ENCODE peak calls at places on chromosomes 7 and 10, in eight cellular contexts. X is brain microvascular endothelial cell, F is hepatocyte, D is colonic mucosa, Q is fibroblast of lung, R is tibial nerve, L is right lobe of liver, M is HCT116. Y is an unnamed sample.

GRCh38 chr10:97422921-97423420 is 3.0 kb upstream of the PGAM1 start:
- DNase-seq in X (peak), F (no peak), D (no peak), Q (peak), R (no peak), L (no peak), M (no peak), Y (no peak)

GRCh38 chr7:108436906-108437305 is 19.3 kb downstream of the NRCAM start:
- DNase-seq in X (no peak), F (no peak), D (no peak), Q (no peak), R (no peak), L (no peak), M (no peak), Y (no peak)

GRCh38 chr10:9342865-9343450 is 1288.5 kb downstream of the GATA3 start:
- DNase-seq in X (peak), F (peak), D (no peak), Q (peak), R (no peak), L (no peak), M (no peak), Y (no peak)

GRCh38 chr7:134669845-134670373 is 23.3 kb downstream of the BPGM start:
- DNase-seq in X (peak), F (peak), D (peak), Q (peak), R (no peak), L (no peak), M (peak), Y (peak)

GRCh38 chr7:70347463-70347855 is 749.2 kb downstream of the AUTS2 start:
- DNase-seq in X (no peak), F (no peak), D (no peak), Q (no peak), R (no peak), L (no peak), M (no peak), Y (no peak)

GRCh38 chr10:114045071-114045737 is 1.5 kb downstream of the ADRB1 start:
- DNase-seq in X (no peak), F (peak), D (peak), Q (no peak), R (no peak), L (peak), M (no peak), Y (no peak)

GRCh38 chr10:111996103-111996502 is 187.5 kb downstream of the GPAM start:
- DNase-seq in X (no peak), F (no peak), D (no peak), Q (no peak), R (no peak), L (no peak), M (no peak), Y (no peak)

GRCh38 chr10:11381511-11381910 is 229.9 kb downstream of the USP6NL start:
- DNase-seq in X (no peak), F (no peak), D (no peak), Q (no peak), R (no peak), L (no peak), M (no peak), Y (no peak)

GRCh38 chr7:120964088-120964487 is 13.5 kb downstream of the ING3 start:
- DNase-seq in X (no peak), F (no peak), D (no peak), Q (no peak), R (no peak), L (no peak), M (no peak), Y (no peak)

DNA sequence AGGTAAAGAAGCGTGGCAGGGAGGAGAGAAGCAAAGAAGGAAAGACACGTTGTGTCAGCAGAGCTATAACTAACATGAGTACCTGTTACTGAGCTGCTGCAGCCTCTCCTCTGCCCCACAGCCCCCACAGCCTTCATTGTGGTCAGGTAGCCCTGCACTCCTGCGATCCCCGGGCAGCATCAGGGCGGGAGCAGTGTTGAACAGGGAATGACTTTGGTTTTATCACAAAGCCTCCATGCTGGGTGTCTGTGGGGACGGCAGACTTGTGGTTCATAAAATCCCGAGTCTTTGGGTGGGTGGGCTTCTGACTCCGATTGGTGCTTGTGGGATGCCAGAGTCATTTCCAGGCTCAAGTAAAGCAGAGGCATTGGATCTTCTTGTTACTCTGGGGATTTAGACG is 14.8 kb upstream of the PRKAG2 start:
- DNase-seq in X (no peak), F (no peak), D (no peak), Q (no peak), R (no peak), L (no peak), M (no peak), Y (no peak)
- H3K27ac ChIP-seq in X (no peak), F (no peak), D (no peak), Q (no peak), R (no peak), L (no peak), M (no peak), Y (no peak)

GRCh38 chr10:48685731-48686130 is 1.1 kb downstream of the WDFY4 start:
- DNase-seq in X (no peak), F (no peak), D (no peak), Q (no peak), R (no peak), L (no peak), M (no peak), Y (no peak)
- H3K27ac ChIP-seq in X (no peak), F (no peak), D (no peak), Q (no peak), R (peak), L (no peak), M (no peak), Y (no peak)

GRCh38 chr7:1459512-1459892 is 232 bp upstream of the MICALL2 start:
- DNase-seq in X (peak), F (peak), D (peak), Q (peak), R (peak), L (peak), M (peak), Y (peak)

GRCh38 chr7:1458676-1459511 is at the start of gene MICALL2:
- DNase-seq in X (peak), F (peak), D (peak), Q (peak), R (peak), L (peak), M (peak), Y (peak)

GRCh38 chr7:1460757-1461639 is 1.7 kb upstream of the MICALL2 start:
- DNase-seq in X (no peak), F (peak), D (peak), Q (peak), R (peak), L (peak), M (no peak), Y (no peak)

GRCh38 chr7:1461640-1462375 is 2.5 kb upstream of the MICALL2 start:
- DNase-seq in X (no peak), F (no peak), D (no peak), Q (no peak), R (no peak), L (no peak), M (no peak), Y (no peak)

GRCh38 chr7:1459930-1460756 is 873 bp upstream of the MICALL2 start:
- DNase-seq in X (no peak), F (peak), D (no peak), Q (no peak), R (no peak), L (no peak), M (no peak), Y (no peak)
- H3K27ac ChIP-seq in X (no peak), F (peak), D (peak), Q (peak), R (peak), L (peak), M (peak), Y (peak)

GRCh38 chr7:20085086-20085485 is 132.1 kb downstream of the MACC1 start:
- DNase-seq in X (no peak), F (peak), D (no peak), Q (no peak), R (no peak), L (no peak), M (no peak), Y (no peak)
- H3K27ac ChIP-seq in X (no peak), F (peak), D (no peak), Q (no peak), R (no peak), L (no peak), M (no peak), Y (no peak)

DNA sequence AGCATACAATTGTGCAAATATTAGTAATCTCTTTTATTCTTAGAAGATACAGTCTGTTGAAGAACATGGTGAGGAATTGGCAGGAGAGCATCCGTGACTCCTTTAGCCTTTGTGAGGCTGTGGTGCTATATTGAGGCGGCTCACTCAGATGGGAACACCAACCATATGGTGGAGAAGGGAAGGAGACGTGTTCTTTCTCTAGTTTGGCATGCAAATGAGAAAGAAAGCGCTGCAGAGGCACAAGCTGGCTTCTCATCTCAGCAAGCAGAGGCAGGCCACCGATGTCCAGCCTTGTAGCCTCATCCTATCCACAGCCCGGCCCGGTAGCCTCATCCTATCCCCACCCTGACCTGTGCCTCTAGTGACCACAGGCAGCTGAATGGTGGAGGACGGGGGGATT is 288.3 kb downstream of the CAMK1D start:
- DNase-seq in X (no peak), F (no peak), D (no peak), Q (no peak), R (no peak), L (no peak), M (no peak), Y (no peak)
- H3K27ac ChIP-seq in X (no peak), F (no peak), D (peak), Q (no peak), R (no peak), L (no peak), M (no peak), Y (no peak)

DNA sequence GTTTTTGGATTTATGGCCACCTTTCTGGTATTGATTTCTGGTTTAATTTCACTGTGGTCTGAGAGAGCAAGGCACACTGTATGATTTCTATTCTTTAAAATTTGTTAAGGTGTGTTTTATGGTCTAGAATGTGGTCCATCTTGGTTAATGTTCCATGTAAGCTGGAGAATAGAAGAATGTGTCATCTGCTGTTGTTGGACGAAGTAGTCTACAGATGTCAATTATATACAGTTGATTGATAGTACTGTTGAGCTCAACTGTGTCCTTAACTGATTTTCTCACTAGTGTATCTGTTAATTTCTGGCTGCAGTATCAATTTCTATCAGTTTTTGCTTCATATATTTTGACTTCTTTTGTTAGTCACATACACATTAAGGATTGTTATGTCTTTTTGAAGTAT is 127.1 kb downstream of the MLLT10 start:
- DNase-seq in X (no peak), F (no peak), D (no peak), Q (no peak), R (no peak), L (no peak), M (no peak), Y (no peak)
- H3K27ac ChIP-seq in X (no peak), F (no peak), D (no peak), Q (no peak), R (no peak), L (no peak), M (no peak), Y (no peak)

GRCh38 chr10:107900131-107900530 is 735.6 kb upstream of the SORCS1 start:
- DNase-seq in X (no peak), F (no peak), D (no peak), Q (no peak), R (no peak), L (no peak), M (no peak), Y (no peak)
- H3K27ac ChIP-seq in X (no peak), F (no peak), D (no peak), Q (no peak), R (no peak), L (no peak), M (no peak), Y (no peak)

GRCh38 chr7:47406766-47407129 is 175.2 kb downstream of the TNS3 start:
- DNase-seq in X (no peak), F (no peak), D (no peak), Q (no peak), R (no peak), L (no peak), M (no peak), Y (no peak)
- H3K27ac ChIP-seq in X (no peak), F (no peak), D (peak), Q (no peak), R (peak), L (no peak), M (no peak), Y (no peak)

DNA sequence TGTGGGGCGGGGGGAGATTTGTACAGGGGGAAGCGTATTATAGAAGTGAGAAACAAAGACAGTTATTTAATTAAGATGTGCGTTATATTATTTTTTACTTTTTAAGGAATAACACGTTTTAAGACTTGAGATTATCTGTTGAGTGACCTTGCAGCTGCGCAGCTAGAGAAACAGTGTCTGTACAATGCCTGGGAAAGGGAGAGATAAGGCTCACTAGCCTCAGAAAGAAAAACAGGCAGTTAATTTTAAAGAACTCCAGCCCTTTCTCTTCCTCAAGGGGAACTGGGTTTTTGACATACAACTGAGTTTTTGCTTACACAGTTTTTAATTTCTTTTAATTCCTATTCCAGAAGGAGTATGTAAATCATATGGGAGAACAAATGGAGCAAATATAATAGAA is 50.7 kb downstream of the LMBR1 start:
- DNase-seq in X (no peak), F (no peak), D (no peak), Q (no peak), R (no peak), L (no peak), M (no peak), Y (no peak)
- H3K27ac ChIP-seq in X (no peak), F (no peak), D (no peak), Q (no peak), R (no peak), L (no peak), M (no peak), Y (no peak)

GRCh38 chr7:2558620-2559282 is at the start of gene IQCE:
- DNase-seq in X (peak), F (peak), D (peak), Q (peak), R (peak), L (peak), M (peak), Y (no peak)
- H3K27ac ChIP-seq in X (peak), F (peak), D (peak), Q (peak), R (peak), L (peak), M (peak), Y (peak)